ENCODE peak calls at places on chromosomes 4 and X, in four cellular contexts. One of them, this sample, is unnamed.

GRCh38 chrX:69027181-69028005 is 137.9 kb downstream of the PJA1 start:
- DNase-seq in IMR-90: peak
- DNase-seq in uterus: no peak
- DNase-seq in transverse colon: no peak
- DNase-seq in this sample: no peak

GRCh38 chrX:20139966-20140365 is 1.7 kb downstream of the EIF1AX start:
- DNase-seq in transverse colon: no peak
- DNase-seq in uterus: no peak
- DNase-seq in IMR-90: peak
- DNase-seq in this sample: no peak

GRCh38 chrX:134634691-134635090 is 23.6 kb downstream of the PLAC1 start:
- DNase-seq in IMR-90: peak
- DNase-seq in transverse colon: no peak
- DNase-seq in uterus: no peak
- DNase-seq in this sample: no peak

GRCh38 chrX:71253253-71254091 is 468 bp downstream of the ZMYM3 start:
- DNase-seq in IMR-90: peak
- DNase-seq in uterus: peak
- DNase-seq in transverse colon: peak
- DNase-seq in this sample: no peak

GRCh38 chrX:96140796-96141195 is 543.8 kb upstream of the DIAPH2 start:
- DNase-seq in IMR-90: no peak
- DNase-seq in transverse colon: no peak
- DNase-seq in uterus: no peak
- DNase-seq in this sample: no peak

GRCh38 chr4:141352775-141353544 is 132.3 kb downstream of the ZNF330 start:
- DNase-seq in IMR-90: peak
- DNase-seq in transverse colon: no peak
- DNase-seq in uterus: no peak
- DNase-seq in this sample: no peak

GRCh38 chr4:158190736-158191135 is 17.9 kb upstream of the GASK1B start:
- DNase-seq in IMR-90: no peak
- DNase-seq in transverse colon: no peak
- DNase-seq in uterus: no peak
- DNase-seq in this sample: no peak

GRCh38 chrX:48508400-48509244 is at the start of gene PORCN:
- DNase-seq in transverse colon: peak
- DNase-seq in uterus: peak
- DNase-seq in IMR-90: peak
- DNase-seq in this sample: peak

GRCh38 chrX:108138814-108139213 is 47.2 kb downstream of the ATG4A start:
- DNase-seq in IMR-90: no peak
- DNase-seq in transverse colon: no peak
- DNase-seq in uterus: no peak
- DNase-seq in this sample: no peak

GRCh38 chr4:73315091-73315490 is 56.5 kb upstream of the ANKRD17 start:
- DNase-seq in transverse colon: no peak
- DNase-seq in uterus: no peak
- DNase-seq in IMR-90: peak
- DNase-seq in this sample: no peak

GRCh38 chrX:129825746-129826505 is 17.8 kb downstream of the ZDHHC9 start:
- DNase-seq in transverse colon: peak
- DNase-seq in IMR-90: no peak
- DNase-seq in uterus: no peak
- DNase-seq in this sample: no peak

GRCh38 chrX:133555796-133556458 is 140.6 kb upstream of the GPC4 start:
- DNase-seq in transverse colon: no peak
- DNase-seq in uterus: no peak
- DNase-seq in IMR-90: no peak
- DNase-seq in this sample: no peak

GRCh38 chrX:115259238-115259875 is 25.5 kb upstream of the LRCH2 start:
- DNase-seq in uterus: no peak
- DNase-seq in transverse colon: no peak
- DNase-seq in IMR-90: no peak
- DNase-seq in this sample: no peak

GRCh38 chrX:136752796-136753195 is 27.9 kb downstream of the ARHGEF6 start:
- DNase-seq in uterus: no peak
- DNase-seq in IMR-90: peak
- DNase-seq in transverse colon: no peak
- DNase-seq in this sample: no peak

GRCh38 chr4:184417802-184418511 is 56.4 kb downstream of the IRF2 start:
- DNase-seq in transverse colon: no peak
- DNase-seq in IMR-90: peak
- DNase-seq in uterus: no peak
- DNase-seq in this sample: peak

GRCh38 chrX:125628435-125628834 is 308.8 kb downstream of the TEX13C start:
- DNase-seq in transverse colon: no peak
- DNase-seq in uterus: no peak
- DNase-seq in IMR-90: no peak
- DNase-seq in this sample: no peak

GRCh38 chr4:8076023-8076422 is 82.6 kb downstream of the ABLIM2 start:
- DNase-seq in uterus: no peak
- DNase-seq in IMR-90: no peak
- DNase-seq in transverse colon: no peak
- DNase-seq in this sample: no peak

GRCh38 chrX:35841872-35842271 is 43.7 kb downstream of the MAGEB16 start:
- DNase-seq in transverse colon: no peak
- DNase-seq in uterus: no peak
- DNase-seq in IMR-90: no peak
- DNase-seq in this sample: no peak

GRCh38 chrX:19440713-19441112 is 74.6 kb downstream of the MAP3K15 start:
- DNase-seq in transverse colon: no peak
- DNase-seq in IMR-90: peak
- DNase-seq in uterus: no peak
- DNase-seq in this sample: no peak

GRCh38 chr4:74715731-74716435 is 78.4 kb downstream of the BTC start:
- DNase-seq in uterus: no peak
- DNase-seq in IMR-90: no peak
- DNase-seq in transverse colon: no peak
- DNase-seq in this sample: no peak

GRCh38 chr4:169270156-169270809 is 473 bp downstream of the SH3RF1 start:
- DNase-seq in uterus: peak
- DNase-seq in IMR-90: no peak
- DNase-seq in transverse colon: peak
- DNase-seq in this sample: peak

GRCh38 chr4:113979973-113980615 is 647 bp upstream of the ARSJ start:
- DNase-seq in IMR-90: peak
- DNase-seq in transverse colon: no peak
- DNase-seq in uterus: no peak
- DNase-seq in this sample: no peak

GRCh38 chrX:72347366-72347765 is 41.7 kb upstream of the CITED1 start:
- DNase-seq in IMR-90: no peak
- DNase-seq in uterus: no peak
- DNase-seq in transverse colon: no peak
- DNase-seq in this sample: no peak

GRCh38 chr4:55253911-55254593 is 92.0 kb upstream of the SRD5A3 start:
- DNase-seq in IMR-90: no peak
- DNase-seq in transverse colon: no peak
- DNase-seq in uterus: no peak
- DNase-seq in this sample: no peak

GRCh38 chr4:31078661-31079060 is 358.5 kb downstream of the PCDH7 start:
- DNase-seq in transverse colon: no peak
- DNase-seq in IMR-90: no peak
- DNase-seq in uterus: no peak
- DNase-seq in this sample: no peak

GRCh38 chr4:152255437-152255836 is 280.5 kb downstream of the FBXW7 start:
- DNase-seq in IMR-90: peak
- DNase-seq in uterus: no peak
- DNase-seq in transverse colon: no peak
- DNase-seq in this sample: no peak

GRCh38 chr4:187046471-187046870 is 322.8 kb upstream of the FAT1 start:
- DNase-seq in uterus: no peak
- DNase-seq in IMR-90: no peak
- DNase-seq in transverse colon: no peak
- DNase-seq in this sample: no peak

GRCh38 chr4:47528651-47529050 is 43.6 kb downstream of the ATP10D start:
- DNase-seq in uterus: no peak
- DNase-seq in transverse colon: no peak
- DNase-seq in IMR-90: peak
- DNase-seq in this sample: no peak

GRCh38 chr4:137124278-137124932 is 407.9 kb downstream of the PCDH18 start:
- DNase-seq in transverse colon: no peak
- DNase-seq in IMR-90: peak
- DNase-seq in uterus: peak
- DNase-seq in this sample: no peak

GRCh38 chrX:9681011-9681410 is 84.6 kb downstream of the GPR143 start:
- DNase-seq in transverse colon: no peak
- DNase-seq in IMR-90: no peak
- DNase-seq in uterus: no peak
- DNase-seq in this sample: no peak

GRCh38 chr4:27836505-27836904 is 975.9 kb downstream of the STIM2 start:
- DNase-seq in transverse colon: no peak
- DNase-seq in IMR-90: peak
- DNase-seq in uterus: no peak
- DNase-seq in this sample: no peak

GRCh38 chrX:108199691-108200090 is 108.1 kb downstream of the ATG4A start:
- DNase-seq in IMR-90: peak
- DNase-seq in transverse colon: no peak
- DNase-seq in uterus: peak
- DNase-seq in this sample: no peak

GRCh38 chr4:159003420-159004253 is 99.2 kb upstream of the RAPGEF2 start:
- DNase-seq in uterus: no peak
- DNase-seq in IMR-90: peak
- DNase-seq in transverse colon: no peak
- DNase-seq in this sample: no peak

GRCh38 chr4:140012688-140013087 is 141.3 kb downstream of the MAML3 start:
- DNase-seq in transverse colon: peak
- DNase-seq in uterus: peak
- DNase-seq in IMR-90: peak
- DNase-seq in this sample: peak

GRCh38 chr4:156765277-156765676 is 206.3 kb downstream of the PDGFC start:
- DNase-seq in uterus: no peak
- DNase-seq in IMR-90: peak
- DNase-seq in transverse colon: no peak
- DNase-seq in this sample: no peak

GRCh38 chr4:156764846-156765245 is 206.8 kb downstream of the PDGFC start:
- DNase-seq in transverse colon: no peak
- DNase-seq in IMR-90: no peak
- DNase-seq in uterus: no peak
- DNase-seq in this sample: no peak

GRCh38 chr4:156766846-156767245 is 204.8 kb downstream of the PDGFC start:
- DNase-seq in transverse colon: no peak
- DNase-seq in IMR-90: peak
- DNase-seq in uterus: no peak
- DNase-seq in this sample: no peak

GRCh38 chr4:156771171-156771837 is 200.3 kb downstream of the PDGFC start:
- DNase-seq in IMR-90: peak
- DNase-seq in transverse colon: no peak
- DNase-seq in uterus: peak
- DNase-seq in this sample: no peak

GRCh38 chr4:156767911-156768415 is 203.6 kb downstream of the PDGFC start:
- DNase-seq in IMR-90: no peak
- DNase-seq in uterus: no peak
- DNase-seq in transverse colon: no peak
- DNase-seq in this sample: no peak
- H3K27ac ChIP-seq in IMR-90: no peak
- H3K27ac ChIP-seq in uterus: no peak
- H3K27ac ChIP-seq in transverse colon: no peak
- H3K27ac ChIP-seq in this sample: no peak

GRCh38 chr4:88382621-88383020 is 4.0 kb downstream of the HERC6 start:
- DNase-seq in IMR-90: no peak
- DNase-seq in uterus: no peak
- DNase-seq in transverse colon: no peak
- DNase-seq in this sample: no peak
- H3K27ac ChIP-seq in IMR-90: no peak
- H3K27ac ChIP-seq in uterus: peak
- H3K27ac ChIP-seq in transverse colon: no peak
- H3K27ac ChIP-seq in this sample: no peak

GRCh38 chr4:26076000-26076587 is 162.1 kb downstream of the SMIM20 start:
- DNase-seq in transverse colon: no peak
- DNase-seq in IMR-90: peak
- DNase-seq in uterus: no peak
- DNase-seq in this sample: no peak
- H3K27ac ChIP-seq in transverse colon: peak
- H3K27ac ChIP-seq in IMR-90: no peak
- H3K27ac ChIP-seq in uterus: peak
- H3K27ac ChIP-seq in this sample: no peak

GRCh38 chr4:38190717-38191178 is 230.6 kb downstream of the PTTG2 start:
- DNase-seq in IMR-90: peak
- DNase-seq in uterus: no peak
- DNase-seq in transverse colon: no peak
- DNase-seq in this sample: no peak
- H3K27ac ChIP-seq in IMR-90: peak
- H3K27ac ChIP-seq in uterus: peak
- H3K27ac ChIP-seq in transverse colon: no peak
- H3K27ac ChIP-seq in this sample: peak